ENCODE peak calls at places on chromosomes 13 and 19, in five cellular contexts. B is heart right ventricle, H is body of pancreas, A is HCT116, T is HepG2. Z is an unnamed sample.

GRCh38 chr19:43699506-43700367 is 16.1 kb upstream of the IRGC start:
- DNase-seq in B (peak), H (peak), A (no peak), T (no peak), Z (no peak)

GRCh38 chr19:39941615-39942507 is 7.4 kb upstream of the FCGBP start:
- DNase-seq in B (peak), H (no peak), A (no peak), T (no peak), Z (no peak)

GRCh38 chr13:54965881-54966280 is 1937.3 kb downstream of the OLFM4 start:
- DNase-seq in B (no peak), H (no peak), A (no peak), T (no peak), Z (no peak)

GRCh38 chr19:50238043-50238442 is 34.6 kb downstream of the MYH14 start:
- DNase-seq in B (peak), H (no peak), A (no peak), T (no peak), Z (no peak)

GRCh38 chr13:44237276-44237767 is 136.3 kb upstream of the SERP2 start:
- DNase-seq in B (peak), H (peak), A (no peak), T (no peak), Z (peak)

GRCh38 chr19:51295382-51296126 is 15.9 kb upstream of the IGLON5 start:
- DNase-seq in B (no peak), H (no peak), A (no peak), T (no peak), Z (no peak)

GRCh38 chr13:106110241-106110855 is 425.1 kb downstream of the EFNB2 start:
- DNase-seq in B (no peak), H (no peak), A (no peak), T (no peak), Z (peak)

GRCh38 chr13:111183087-111183645 is 68.1 kb downstream of the ARHGEF7 start:
- DNase-seq in B (no peak), H (no peak), A (no peak), T (no peak), Z (no peak)

GRCh38 chr13:39186205-39186880 is 148.1 kb downstream of the NHLRC3 start:
- DNase-seq in B (peak), H (no peak), A (no peak), T (no peak), Z (no peak)

GRCh38 chr13:105428816-105429215 is 1106.6 kb downstream of the EFNB2 start:
- DNase-seq in B (no peak), H (no peak), A (no peak), T (no peak), Z (no peak)

GRCh38 chr19:5913739-5914357 is at the start of gene CAPS:
- DNase-seq in B (no peak), H (peak), A (no peak), T (peak), Z (no peak)

GRCh38 chr13:28533049-28533436 is 38.1 kb upstream of the FLT1 start:
- DNase-seq in B (peak), H (no peak), A (no peak), T (no peak), Z (no peak)

GRCh38 chr13:44934724-44935123 is 54.5 kb downstream of the NUFIP1 start:
- DNase-seq in B (no peak), H (no peak), A (no peak), T (no peak), Z (peak)

GRCh38 chr19:342801-343421 is 1.7 kb downstream of the MIER2 start:
- DNase-seq in B (peak), H (peak), A (peak), T (no peak), Z (peak)

GRCh38 chr19:341386-342127 is 3.0 kb downstream of the MIER2 start:
- DNase-seq in B (no peak), H (no peak), A (no peak), T (peak), Z (no peak)

GRCh38 chr19:340620-341385 is 3.8 kb downstream of the MIER2 start:
- DNase-seq in B (no peak), H (no peak), A (no peak), T (no peak), Z (no peak)

GRCh38 chr19:343451-343931 is 1.1 kb downstream of the MIER2 start:
- DNase-seq in B (no peak), H (no peak), A (no peak), T (no peak), Z (peak)

DNA sequence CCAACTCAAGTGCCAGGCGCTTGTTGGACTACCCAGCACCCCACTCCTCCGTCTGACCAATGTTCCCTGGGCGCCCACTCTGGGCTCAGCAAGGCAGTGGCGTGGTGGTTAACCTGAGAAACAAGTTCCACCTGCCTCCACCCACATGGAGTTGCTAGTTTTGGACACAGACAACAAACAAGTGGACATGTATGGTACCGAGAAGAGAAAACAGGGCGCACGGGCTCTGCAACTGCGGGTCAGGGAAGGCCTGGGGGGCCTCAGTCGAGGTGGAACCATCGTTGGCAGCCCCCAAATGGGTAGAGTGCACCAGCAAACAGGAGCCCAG is 2.5 kb downstream of the MIER2 start:
- DNase-seq in B (no peak), H (no peak), A (no peak), T (no peak), Z (no peak)
- H3K27ac ChIP-seq in B (peak), H (no peak), A (no peak), T (peak), Z (peak)

GRCh38 chr13:98504029-98504351 is 72.9 kb downstream of the STK24 start:
- DNase-seq in B (no peak), H (no peak), A (no peak), T (no peak), Z (no peak)
- H3K27ac ChIP-seq in B (peak), H (peak), A (no peak), T (peak), Z (no peak)

GRCh38 chr19:19486343-19487076 is 28.8 kb downstream of the TSSK6 start:
- DNase-seq in B (no peak), H (no peak), A (no peak), T (no peak), Z (no peak)
- H3K27ac ChIP-seq in B (peak), H (peak), A (peak), T (no peak), Z (no peak)

GRCh38 chr19:34275705-34276104 is 21.4 kb downstream of the GARRE1 start:
- DNase-seq in B (no peak), H (no peak), A (no peak), T (no peak), Z (no peak)

GRCh38 chr19:34276614-34277013 is 22.3 kb downstream of the GARRE1 start:
- DNase-seq in B (no peak), H (peak), A (no peak), T (no peak), Z (no peak)

GRCh38 chr19:34273121-34273845 is 18.9 kb downstream of the GARRE1 start:
- DNase-seq in B (no peak), H (no peak), A (no peak), T (no peak), Z (no peak)

GRCh38 chr19:34274827-34275625 is 20.7 kb downstream of the GARRE1 start:
- DNase-seq in B (no peak), H (no peak), A (no peak), T (peak), Z (no peak)

DNA sequence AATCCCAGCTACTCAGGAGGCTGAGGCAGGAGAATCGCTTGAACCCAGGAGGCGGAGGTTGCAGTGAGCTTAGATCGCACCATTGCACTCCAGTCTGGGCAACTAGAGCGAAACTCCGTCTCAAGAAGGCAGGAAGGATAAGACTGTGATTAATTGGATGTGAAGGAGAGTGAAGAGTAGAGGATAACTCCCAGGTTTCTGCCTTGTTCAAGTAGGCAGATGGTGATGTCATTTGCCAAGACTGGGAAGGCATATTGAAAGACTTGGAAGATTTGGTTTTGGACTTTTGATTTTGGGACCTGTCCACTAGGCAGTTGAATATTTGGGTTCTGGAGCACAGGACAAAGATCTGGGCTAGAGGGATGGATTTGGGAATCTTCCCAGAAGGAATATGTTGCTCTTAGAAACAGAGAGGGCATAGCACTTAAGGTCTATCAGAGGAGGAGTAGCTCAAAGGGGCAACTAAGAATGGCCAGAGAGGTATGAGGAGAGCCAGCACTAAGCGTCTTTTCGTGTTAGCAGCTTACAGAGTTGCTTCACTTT is 20.0 kb downstream of the GARRE1 start:
- DNase-seq in B (no peak), H (no peak), A (no peak), T (no peak), Z (no peak)
- H3K27ac ChIP-seq in B (peak), H (peak), A (peak), T (peak), Z (peak)

GRCh38 chr19:7480975-7481265 is 7.9 kb downstream of the PEX11G start:
- DNase-seq in B (no peak), H (no peak), A (no peak), T (no peak), Z (no peak)
- H3K27ac ChIP-seq in B (no peak), H (no peak), A (no peak), T (no peak), Z (no peak)

Z was measured in SJSA1.